ENCODE peak calls at places on chromosomes 1 and 21, in five cellular contexts. L, X, F, N and Z are unnamed samples.

GRCh38 chr21:39633770-39634181 is 21.0 kb downstream of the B3GALT5 start:
- DNase-seq in X (no peak), F (no peak), L (no peak), N (no peak), Z (no peak)

GRCh38 chr1:202319381-202320080 is 22.2 kb downstream of the UBE2T start:
- DNase-seq in L (no peak), N (no peak), X (no peak), F (no peak), Z (no peak)

GRCh38 chr1:26027716-26028489 is 6.3 kb downstream of the EXTL1 start:
- DNase-seq in F (no peak), L (peak; percentile 76), N (no peak), X (no peak), Z (no peak)

GRCh38 chr1:33972676-33973395 is 109.0 kb downstream of the HMGB4 start:
- DNase-seq in N (no peak), L (no peak), F (no peak), X (no peak), Z (no peak)

GRCh38 chr1:62358974-62359373 is 39.7 kb upstream of the KANK4 start:
- DNase-seq in N (no peak), F (no peak), X (no peak), L (no peak), Z (no peak)

GRCh38 chr1:19529570-19530145 is 44.3 kb upstream of the CAPZB start:
- DNase-seq in X (no peak), F (no peak), L (peak; percentile 3), N (no peak), Z (no peak)

GRCh38 chr1:21340230-21340564 is 49.9 kb upstream of the ECE1 start:
- DNase-seq in F (no peak), N (no peak), L (no peak), X (no peak), Z (no peak)

GRCh38 chr1:214525535-214526019 is 25.8 kb downstream of the PTPN14 start:
- DNase-seq in N (no peak), F (no peak), X (no peak), L (no peak), Z (no peak)

GRCh38 chr1:59767119-59767518 is 47.6 kb upstream of the HOOK1 start:
- DNase-seq in F (no peak), X (peak; percentile 12), N (no peak), L (no peak), Z (no peak)

GRCh38 chr1:175287377-175287776 is 94.8 kb upstream of the KIAA0040 start:
- DNase-seq in X (no peak), F (no peak), L (no peak), N (peak; percentile 31), Z (no peak)

GRCh38 chr21:45054162-45054926 is 20.0 kb upstream of the ADARB1 start:
- DNase-seq in N (no peak), F (no peak), X (no peak), L (no peak), Z (no peak)

GRCh38 chr1:14602131-14602530 is 3.6 kb downstream of the KAZN start:
- DNase-seq in F (peak; percentile 37), N (no peak), X (no peak), L (no peak), Z (no peak)

GRCh38 chr21:16476056-16476850 is 746.5 kb downstream of the USP25 start:
- DNase-seq in F (no peak), L (no peak), X (no peak), N (no peak), Z (no peak)

GRCh38 chr1:156912861-156913808 is 7.3 kb upstream of the LRRC71 start:
- DNase-seq in L (peak; percentile 72), X (no peak), N (no peak), F (peak; percentile 89), Z (no peak)

GRCh38 chr1:234413975-234414374 is 40.7 kb downstream of the COA6 start:
- DNase-seq in F (no peak), L (no peak), X (no peak), N (no peak), Z (no peak)

GRCh38 chr1:20603473-20604464 is 14.9 kb downstream of the CDA start:
- DNase-seq in F (no peak), L (no peak), N (no peak), X (peak; percentile 40), Z (no peak)

GRCh38 chr1:236395780-236396664 is 1.9 kb downstream of the EDARADD start:
- DNase-seq in F (no peak), X (no peak), N (no peak), L (peak; percentile 51), Z (peak; percentile 60)

GRCh38 chr21:17693801-17694200 is 81.1 kb upstream of the BTG3 start:
- DNase-seq in N (no peak), X (no peak), L (peak; percentile 7), F (no peak), Z (no peak)

GRCh38 chr1:47781171-47781959 is 215.8 kb downstream of the TRABD2B start:
- DNase-seq in L (no peak), N (no peak), F (no peak), X (no peak), Z (no peak)

GRCh38 chr21:33070921-33071877 is 1.3 kb downstream of the OLIG1 start:
- DNase-seq in X (no peak), F (peak; percentile 22), L (no peak), N (no peak), Z (no peak)

GRCh38 chr1:52904590-52905375 is 16.8 kb downstream of the ECHDC2 start:
- DNase-seq in N (no peak), X (no peak), L (peak; percentile 89), F (peak; percentile 88), Z (peak; percentile 79)
- TF ChIP-seq FOXM1 in N (no peak), X (no peak), L (no peak), F (no peak), Z (no peak)

GRCh38 chr1:29183287-29183686 is 1.6 kb upstream of the SRSF4 start:
- DNase-seq in F (no peak), L (no peak), N (no peak), X (no peak), Z (no peak)

GRCh38 chr1:29177022-29177705 is 4.5 kb downstream of the SRSF4 start:
- DNase-seq in L (no peak), F (no peak), X (no peak), N (no peak), Z (no peak)

GRCh38 chr1:29181413-29182225 is at the start of gene SRSF4:
- DNase-seq in N (peak; percentile 94), L (peak; percentile 99), X (peak; percentile 97), F (peak; percentile 98), Z (peak; percentile 100)

GRCh38 chr1:29179641-29180184 is 2.0 kb downstream of the SRSF4 start:
- DNase-seq in F (no peak), X (peak; percentile 15), N (no peak), L (peak; percentile 52), Z (no peak)

DNA sequence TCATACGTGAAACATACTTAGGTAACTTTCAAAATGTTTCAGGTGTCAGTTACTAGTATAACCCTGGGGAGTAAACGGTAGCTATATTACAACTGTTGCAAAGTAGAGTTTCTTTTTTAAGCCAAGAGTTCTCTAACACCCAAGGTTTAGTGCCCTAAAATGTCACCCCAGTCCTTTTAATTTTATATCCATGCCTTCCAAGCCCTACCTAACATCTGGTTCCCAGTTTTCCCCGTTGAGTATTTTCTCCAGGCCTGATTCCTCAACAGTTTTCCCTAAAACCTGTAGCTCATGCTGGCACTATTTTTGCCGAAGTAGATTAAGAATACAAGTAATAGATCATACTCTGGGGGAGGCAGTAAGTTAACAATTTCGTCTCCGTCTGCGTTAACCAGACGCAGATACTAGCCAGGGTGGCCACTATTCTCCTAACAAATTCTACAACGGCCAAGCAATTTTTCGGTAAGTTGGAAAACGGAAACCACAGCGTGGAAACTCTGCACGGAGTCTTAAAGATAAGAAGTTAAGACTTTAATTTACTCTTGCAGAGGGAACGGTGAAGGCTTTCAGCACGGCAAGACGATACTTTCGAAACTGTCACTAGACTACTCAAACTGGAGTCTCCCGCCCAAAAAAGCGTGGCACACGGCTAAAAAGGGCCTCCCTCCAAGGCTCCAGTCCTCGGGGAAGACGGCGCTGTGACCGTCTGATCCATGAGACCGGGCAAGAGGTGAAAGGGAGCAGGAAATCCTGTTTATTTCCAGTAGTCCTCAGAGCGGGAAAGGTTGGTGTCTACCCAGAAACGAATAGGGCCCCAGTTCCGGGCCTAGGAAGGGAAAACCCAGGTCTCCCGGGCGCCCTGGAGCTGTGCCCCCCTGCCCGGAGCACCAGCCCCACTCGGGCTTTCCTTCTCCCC is 945 bp downstream of the SRSF4 start:
- DNase-seq in N (no peak), L (no peak), F (no peak), X (no peak), Z (no peak)
- TF ChIP-seq FOXM1 in N (peak; percentile 53), L (no peak), F (no peak), X (no peak), Z (no peak)

DNA sequence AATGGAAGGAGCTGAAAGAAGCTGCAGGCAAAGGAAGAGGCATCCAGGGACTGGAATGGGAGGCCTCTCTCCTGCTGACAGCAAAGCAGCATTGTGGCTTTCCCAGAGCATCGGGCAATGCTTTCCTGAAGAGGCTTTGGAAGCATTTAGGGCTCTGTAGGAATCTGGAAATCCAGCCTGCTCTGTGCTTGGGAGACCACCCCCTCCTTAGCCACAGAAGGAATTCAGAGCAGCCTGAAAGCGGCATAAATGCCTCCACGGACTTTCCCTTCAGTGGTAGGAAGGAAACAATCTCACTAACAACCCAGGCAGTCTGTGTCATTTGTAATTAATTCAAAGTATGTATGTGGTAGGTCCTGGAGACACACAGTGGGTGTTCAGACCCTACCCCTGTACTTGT is 55.4 kb upstream of the GNG12 start:
- DNase-seq in F (no peak), X (no peak), N (no peak), L (no peak), Z (no peak)
- TF ChIP-seq FOXM1 in F (no peak), X (no peak), N (no peak), L (no peak), Z (no peak)

DNA sequence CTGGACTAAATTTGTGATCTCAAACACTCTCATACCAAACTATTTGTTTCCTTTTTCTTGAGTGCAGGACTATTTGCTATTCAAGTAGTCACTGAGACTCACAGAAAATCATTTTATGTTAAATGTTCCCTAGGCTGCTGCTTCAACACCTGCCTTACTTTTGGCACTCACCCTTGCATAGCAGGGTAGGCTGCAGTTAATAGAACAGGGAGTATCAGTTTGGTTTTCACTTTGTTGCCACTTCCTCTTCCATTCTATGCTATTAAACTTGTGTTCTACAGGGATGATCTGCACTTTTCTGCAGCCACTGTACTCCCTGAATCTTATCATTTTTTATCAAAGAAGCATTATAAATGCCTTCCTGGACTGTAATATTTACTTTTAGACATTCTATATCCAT is 148.7 kb upstream of the PRMT6 start:
- DNase-seq in X (no peak), L (no peak), N (peak; percentile 43), F (no peak), Z (no peak)
- TF ChIP-seq FOXM1 in X (no peak), L (no peak), N (no peak), F (no peak), Z (no peak)

DNA sequence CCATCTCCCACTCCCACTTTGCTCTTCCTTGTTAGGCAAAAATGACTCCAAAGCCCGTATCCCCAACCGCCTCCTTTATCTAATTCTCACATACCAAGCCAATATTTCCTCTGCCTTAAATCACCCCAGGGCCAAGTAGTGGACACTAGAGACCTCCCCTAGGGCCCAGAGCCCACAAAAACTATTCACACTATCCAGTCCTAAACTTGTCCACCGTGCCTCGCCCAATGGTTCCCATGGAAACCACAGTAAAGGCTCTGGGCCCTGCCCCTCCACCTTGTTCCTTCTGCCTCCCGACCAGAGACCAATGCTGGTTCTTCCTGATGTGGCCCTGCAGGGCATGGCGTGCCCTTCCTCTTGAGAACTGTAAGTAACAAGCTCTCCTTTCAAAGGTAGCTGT is 11.8 kb downstream of the CFAP107 start:
- DNase-seq in F (no peak), N (no peak), L (no peak), X (no peak), Z (no peak)
- TF ChIP-seq FOXM1 in F (no peak), N (no peak), L (no peak), X (no peak), Z (no peak)

GRCh38 chr1:61330018-61330417 is 247.7 kb downstream of the NFIA start:
- DNase-seq in F (no peak), L (no peak), N (no peak), X (no peak), Z (no peak)
- TF ChIP-seq FOXM1 in F (no peak), L (no peak), N (no peak), X (no peak), Z (no peak)